ENCODE peak calls at places on chromosome 4, in eight cellular contexts. One of them, this sample, is unnamed.

GRCh38 chr4:54637325-54637724 is 20.4 kb upstream of the KIT start:
- DNase-seq in PC-9: no peak
- DNase-seq in RWPE1: no peak
- DNase-seq in fibroblast of the aortic adventitia: no peak
- DNase-seq in pancreas: no peak
- DNase-seq in upper lobe of right lung: no peak
- DNase-seq in nephron progenitor cell: no peak
- DNase-seq in A549: no peak
- DNase-seq in this sample: no peak

GRCh38 chr4:105859233-105859632 is 36.0 kb upstream of the NPNT start:
- DNase-seq in PC-9: no peak
- DNase-seq in RWPE1: peak; percentile 59
- DNase-seq in fibroblast of the aortic adventitia: peak; percentile 74
- DNase-seq in pancreas: no peak
- DNase-seq in upper lobe of right lung: no peak
- DNase-seq in nephron progenitor cell: no peak
- DNase-seq in A549: peak; percentile 10
- DNase-seq in this sample: peak; percentile 45

GRCh38 chr4:113692809-113693411 is 68.6 kb downstream of the CAMK2D start:
- DNase-seq in PC-9: no peak
- DNase-seq in RWPE1: no peak
- DNase-seq in fibroblast of the aortic adventitia: no peak
- DNase-seq in pancreas: no peak
- DNase-seq in upper lobe of right lung: no peak
- DNase-seq in nephron progenitor cell: no peak
- DNase-seq in A549: no peak
- DNase-seq in this sample: no peak

GRCh38 chr4:173505924-173506779 is 23.9 kb downstream of the HAND2 start:
- DNase-seq in PC-9: peak; percentile 17
- DNase-seq in RWPE1: peak; percentile 58
- DNase-seq in fibroblast of the aortic adventitia: peak; percentile 78
- DNase-seq in pancreas: no peak
- DNase-seq in upper lobe of right lung: no peak
- DNase-seq in nephron progenitor cell: peak; percentile 57
- DNase-seq in A549: peak; percentile 57
- DNase-seq in this sample: peak; percentile 83

GRCh38 chr4:7140062-7140691 is 52.2 kb upstream of the SORCS2 start:
- DNase-seq in PC-9: no peak
- DNase-seq in RWPE1: no peak
- DNase-seq in fibroblast of the aortic adventitia: no peak
- DNase-seq in pancreas: no peak
- DNase-seq in upper lobe of right lung: no peak
- DNase-seq in nephron progenitor cell: no peak
- DNase-seq in A549: no peak
- DNase-seq in this sample: no peak

GRCh38 chr4:69096111-69096656 is at the start of gene UGT2B7:
- DNase-seq in PC-9: no peak
- DNase-seq in RWPE1: peak; percentile 31
- DNase-seq in fibroblast of the aortic adventitia: no peak
- DNase-seq in pancreas: no peak
- DNase-seq in upper lobe of right lung: no peak
- DNase-seq in nephron progenitor cell: no peak
- DNase-seq in A549: no peak
- DNase-seq in this sample: no peak

GRCh38 chr4:82613111-82613510 is 51.3 kb upstream of the TMEM150C start:
- DNase-seq in PC-9: no peak
- DNase-seq in RWPE1: no peak
- DNase-seq in fibroblast of the aortic adventitia: no peak
- DNase-seq in pancreas: no peak
- DNase-seq in upper lobe of right lung: no peak
- DNase-seq in nephron progenitor cell: no peak
- DNase-seq in A549: no peak
- DNase-seq in this sample: no peak

GRCh38 chr4:138259801-138260200 is 17.7 kb upstream of the SLC7A11 start:
- DNase-seq in PC-9: no peak
- DNase-seq in RWPE1: peak; percentile 81
- DNase-seq in fibroblast of the aortic adventitia: peak; percentile 66
- DNase-seq in pancreas: no peak
- DNase-seq in upper lobe of right lung: no peak
- DNase-seq in nephron progenitor cell: no peak
- DNase-seq in A549: no peak
- DNase-seq in this sample: no peak

GRCh38 chr4:88605744-88606143 is 13.5 kb downstream of the HERC3 start:
- DNase-seq in PC-9: no peak
- DNase-seq in RWPE1: no peak
- DNase-seq in fibroblast of the aortic adventitia: no peak
- DNase-seq in pancreas: no peak
- DNase-seq in upper lobe of right lung: no peak
- DNase-seq in nephron progenitor cell: no peak
- DNase-seq in A549: no peak
- DNase-seq in this sample: no peak

GRCh38 chr4:27094224-27094623 is 233.6 kb downstream of the STIM2 start:
- DNase-seq in PC-9: no peak
- DNase-seq in RWPE1: no peak
- DNase-seq in fibroblast of the aortic adventitia: no peak
- DNase-seq in pancreas: no peak
- DNase-seq in upper lobe of right lung: no peak
- DNase-seq in nephron progenitor cell: no peak
- DNase-seq in A549: no peak
- DNase-seq in this sample: no peak

GRCh38 chr4:161121451-161121850 is 1042.3 kb downstream of the FSTL5 start:
- DNase-seq in PC-9: no peak
- DNase-seq in RWPE1: no peak
- DNase-seq in fibroblast of the aortic adventitia: no peak
- DNase-seq in pancreas: no peak
- DNase-seq in upper lobe of right lung: no peak
- DNase-seq in nephron progenitor cell: no peak
- DNase-seq in A549: no peak
- DNase-seq in this sample: no peak

GRCh38 chr4:104811727-104812126 is 317.0 kb upstream of the CXXC4 start:
- DNase-seq in PC-9: no peak
- DNase-seq in RWPE1: no peak
- DNase-seq in fibroblast of the aortic adventitia: no peak
- DNase-seq in pancreas: no peak
- DNase-seq in upper lobe of right lung: no peak
- DNase-seq in nephron progenitor cell: no peak
- DNase-seq in A549: no peak
- DNase-seq in this sample: no peak
- TF ChIP-seq CTCF in PC-9: no peak
- TF ChIP-seq CTCF in RWPE1: no peak
- TF ChIP-seq CTCF in fibroblast of the aortic adventitia: no peak
- TF ChIP-seq CTCF in pancreas: no peak
- TF ChIP-seq CTCF in upper lobe of right lung: no peak
- TF ChIP-seq CTCF in nephron progenitor cell: no peak
- TF ChIP-seq CTCF in A549: no peak
- TF ChIP-seq CTCF in this sample: no peak

DNA sequence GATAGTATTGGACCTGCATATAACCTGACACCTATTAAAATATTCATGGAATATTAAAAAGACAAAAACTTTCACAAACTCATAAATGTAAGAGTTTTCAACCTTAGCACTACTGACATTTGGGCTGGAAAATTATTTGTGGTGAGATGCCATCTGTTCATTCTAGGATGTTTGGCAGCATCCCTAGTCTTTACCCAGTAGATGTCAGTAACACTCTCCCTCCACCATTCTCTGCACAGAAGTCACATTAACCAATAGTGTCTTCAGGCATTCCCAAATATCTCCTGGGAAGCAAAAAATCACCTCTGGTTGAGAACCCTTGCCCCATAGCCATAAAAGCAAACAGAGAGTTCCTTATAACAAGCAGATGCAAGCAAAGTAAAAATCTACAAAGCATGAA is 41.4 kb upstream of the NDST4 start:
- DNase-seq in PC-9: no peak
- DNase-seq in RWPE1: no peak
- DNase-seq in fibroblast of the aortic adventitia: no peak
- DNase-seq in pancreas: no peak
- DNase-seq in upper lobe of right lung: no peak
- DNase-seq in nephron progenitor cell: no peak
- DNase-seq in A549: no peak
- DNase-seq in this sample: no peak
- TF ChIP-seq CTCF in PC-9: no peak
- TF ChIP-seq CTCF in RWPE1: no peak
- TF ChIP-seq CTCF in fibroblast of the aortic adventitia: no peak
- TF ChIP-seq CTCF in pancreas: no peak
- TF ChIP-seq CTCF in upper lobe of right lung: no peak
- TF ChIP-seq CTCF in nephron progenitor cell: no peak
- TF ChIP-seq CTCF in A549: no peak
- TF ChIP-seq CTCF in this sample: no peak

DNA sequence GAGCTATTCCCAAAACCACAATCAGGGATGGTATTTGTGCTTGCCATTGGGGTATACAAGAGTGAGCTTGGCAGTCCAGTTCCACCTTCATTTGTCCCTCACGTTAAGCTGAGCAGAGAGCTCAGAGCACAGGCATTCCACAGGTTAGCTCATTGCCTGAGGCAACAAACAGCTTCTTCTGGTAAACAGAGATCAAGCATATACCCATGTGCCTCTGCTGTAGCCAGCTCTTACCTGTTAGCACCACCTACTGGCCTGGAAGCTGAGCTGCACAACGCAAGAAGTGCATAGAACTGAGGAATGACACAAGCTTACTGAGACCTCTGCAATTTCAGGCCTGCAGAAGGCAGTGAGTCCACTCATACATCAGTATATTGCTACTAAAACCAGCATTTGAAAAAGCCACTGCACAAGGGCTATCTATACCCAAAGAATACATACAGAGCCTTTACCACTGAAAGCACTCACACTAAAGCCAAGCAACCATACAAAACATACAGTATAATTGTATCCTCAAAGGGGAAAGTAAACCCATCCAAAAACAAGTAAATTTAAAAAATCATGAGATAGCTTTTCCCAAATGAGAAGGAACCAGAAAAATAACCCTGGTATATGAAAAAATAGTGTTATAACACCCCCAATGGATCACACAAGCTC is 258.3 kb upstream of the GABRA2 start:
- DNase-seq in PC-9: peak; percentile 18
- DNase-seq in RWPE1: peak; percentile 5
- DNase-seq in fibroblast of the aortic adventitia: no peak
- DNase-seq in pancreas: no peak
- DNase-seq in upper lobe of right lung: no peak
- DNase-seq in nephron progenitor cell: peak; percentile 20
- DNase-seq in A549: no peak
- DNase-seq in this sample: peak; percentile 11
- TF ChIP-seq CTCF in PC-9: peak; percentile 70
- TF ChIP-seq CTCF in RWPE1: peak; percentile 49
- TF ChIP-seq CTCF in fibroblast of the aortic adventitia: no peak
- TF ChIP-seq CTCF in pancreas: no peak
- TF ChIP-seq CTCF in upper lobe of right lung: peak; percentile 20
- TF ChIP-seq CTCF in nephron progenitor cell: peak; percentile 55
- TF ChIP-seq CTCF in A549: no peak
- TF ChIP-seq CTCF in this sample: peak; percentile 37

DNA sequence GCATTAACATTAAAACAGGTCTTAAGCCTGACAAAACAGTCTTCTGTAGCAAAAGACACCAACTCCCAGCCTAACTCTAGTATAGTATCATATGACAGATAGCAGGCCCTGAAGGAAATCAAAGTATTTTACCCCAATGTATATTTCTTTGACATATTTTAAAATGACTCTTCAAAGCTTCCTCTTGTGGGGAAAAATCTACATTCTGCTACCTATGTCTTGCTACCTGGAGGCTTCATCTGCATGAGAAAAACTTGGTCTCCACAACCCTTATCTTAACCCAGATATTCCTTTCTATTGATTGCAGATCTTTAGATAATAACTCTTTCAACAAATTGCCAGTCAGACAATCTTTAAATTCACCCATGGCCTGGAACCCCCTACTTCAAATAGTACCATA is 1620.4 kb downstream of the PCDH7 start:
- DNase-seq in PC-9: no peak
- DNase-seq in RWPE1: no peak
- DNase-seq in fibroblast of the aortic adventitia: no peak
- DNase-seq in pancreas: no peak
- DNase-seq in upper lobe of right lung: no peak
- DNase-seq in nephron progenitor cell: no peak
- DNase-seq in A549: no peak
- DNase-seq in this sample: no peak
- TF ChIP-seq CTCF in PC-9: peak; percentile 34
- TF ChIP-seq CTCF in RWPE1: no peak
- TF ChIP-seq CTCF in fibroblast of the aortic adventitia: no peak
- TF ChIP-seq CTCF in pancreas: no peak
- TF ChIP-seq CTCF in upper lobe of right lung: no peak
- TF ChIP-seq CTCF in nephron progenitor cell: no peak
- TF ChIP-seq CTCF in A549: no peak
- TF ChIP-seq CTCF in this sample: no peak

GRCh38 chr4:39658756-39659155 is 20.1 kb upstream of the SMIM14 start:
- DNase-seq in PC-9: no peak
- DNase-seq in RWPE1: no peak
- DNase-seq in fibroblast of the aortic adventitia: peak; percentile 24
- DNase-seq in pancreas: no peak
- DNase-seq in upper lobe of right lung: no peak
- DNase-seq in nephron progenitor cell: no peak
- DNase-seq in A549: no peak
- DNase-seq in this sample: no peak
- TF ChIP-seq CTCF in PC-9: peak; percentile 40
- TF ChIP-seq CTCF in RWPE1: no peak
- TF ChIP-seq CTCF in fibroblast of the aortic adventitia: peak; percentile 47
- TF ChIP-seq CTCF in pancreas: no peak
- TF ChIP-seq CTCF in upper lobe of right lung: no peak
- TF ChIP-seq CTCF in nephron progenitor cell: no peak
- TF ChIP-seq CTCF in A549: peak; percentile 44
- TF ChIP-seq CTCF in this sample: peak; percentile 8

GRCh38 chr4:12679217-12679616 is 804.9 kb downstream of the RAB28 start:
- DNase-seq in PC-9: no peak
- DNase-seq in RWPE1: no peak
- DNase-seq in fibroblast of the aortic adventitia: peak; percentile 3
- DNase-seq in pancreas: no peak
- DNase-seq in upper lobe of right lung: no peak
- DNase-seq in nephron progenitor cell: no peak
- DNase-seq in A549: no peak
- DNase-seq in this sample: peak; percentile 1
- TF ChIP-seq CTCF in PC-9: peak; percentile 38
- TF ChIP-seq CTCF in RWPE1: no peak
- TF ChIP-seq CTCF in fibroblast of the aortic adventitia: peak; percentile 39
- TF ChIP-seq CTCF in pancreas: no peak
- TF ChIP-seq CTCF in upper lobe of right lung: no peak
- TF ChIP-seq CTCF in nephron progenitor cell: peak; percentile 51
- TF ChIP-seq CTCF in A549: no peak
- TF ChIP-seq CTCF in this sample: peak; percentile 32

DNA sequence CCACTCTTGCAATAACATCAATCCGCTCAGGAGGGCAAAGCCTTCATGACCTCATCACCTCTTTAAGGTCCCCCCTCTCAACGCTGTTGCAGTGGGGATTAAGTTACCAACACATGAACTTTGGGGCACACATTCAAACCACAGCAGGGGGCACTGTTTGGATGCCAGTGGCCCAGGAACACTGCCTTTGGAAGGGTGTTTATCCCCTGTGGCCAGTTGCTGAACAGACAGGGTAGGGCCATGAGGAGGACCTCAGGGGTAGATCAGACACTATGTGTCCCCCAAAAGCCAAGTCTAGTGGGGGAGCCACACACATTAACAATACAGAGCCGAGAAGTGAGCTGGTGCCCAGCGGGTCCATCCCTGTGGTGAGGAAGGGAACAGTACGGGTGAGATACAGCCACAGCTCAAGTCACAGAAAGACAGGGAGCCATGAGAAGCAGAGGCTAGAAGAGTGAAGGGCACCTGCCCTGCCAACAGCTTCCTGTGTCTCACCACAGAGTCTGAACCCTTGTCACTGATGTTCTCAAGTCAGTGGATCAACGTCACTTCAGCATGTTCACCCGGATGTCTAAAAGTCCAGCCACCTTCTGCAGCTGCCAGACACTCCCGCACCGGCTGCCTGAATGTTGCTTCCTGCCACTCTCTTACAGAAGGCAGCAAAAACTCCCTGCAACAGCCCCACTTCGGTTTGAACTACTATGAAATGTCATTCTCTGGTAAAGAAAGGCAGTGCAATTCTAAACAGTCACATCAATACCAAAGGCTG is 19.9 kb upstream of the MXD4 start:
- DNase-seq in PC-9: no peak
- DNase-seq in RWPE1: no peak
- DNase-seq in fibroblast of the aortic adventitia: no peak
- DNase-seq in pancreas: no peak
- DNase-seq in upper lobe of right lung: no peak
- DNase-seq in nephron progenitor cell: no peak
- DNase-seq in A549: no peak
- DNase-seq in this sample: peak; percentile 59
- TF ChIP-seq CTCF in PC-9: no peak
- TF ChIP-seq CTCF in RWPE1: no peak
- TF ChIP-seq CTCF in fibroblast of the aortic adventitia: no peak
- TF ChIP-seq CTCF in pancreas: no peak
- TF ChIP-seq CTCF in upper lobe of right lung: no peak
- TF ChIP-seq CTCF in nephron progenitor cell: no peak
- TF ChIP-seq CTCF in A549: no peak
- TF ChIP-seq CTCF in this sample: no peak

This sample was measured in GM13976.